ENCODE peak calls at places on chromosomes 4 and X, in six cellular contexts. R, L, S, W, A and G are unnamed samples. For H3K4me1, the result is how much of the 10 kb centered on the place peaks cover.

GRCh38 chrX:53287493-53288138 is 6.2 kb upstream of the IQSEC2 start:
- DNase-seq in R (no peak), L (peak), S (peak), W (peak), A (peak), G (peak)

GRCh38 chr4:168942985-168943384 is 67.1 kb downstream of the CBR4 start:
- DNase-seq in R (no peak), L (no peak), S (no peak), W (no peak), A (no peak), G (no peak)

GRCh38 chr4:146132445-146132844 is 43.1 kb upstream of the LSM6 start:
- DNase-seq in R (no peak), L (no peak), S (no peak), W (no peak), A (no peak), G (no peak)

GRCh38 chr4:1055721-1056590 is 44.5 kb downstream of the FGFRL1 start:
- DNase-seq in R (no peak), L (peak), S (no peak), W (peak), A (no peak), G (no peak)

GRCh38 chr4:40254961-40255721 is 58.3 kb downstream of the RHOH start:
- DNase-seq in R (no peak), L (peak), S (no peak), W (no peak), A (peak), G (peak)

GRCh38 chr4:74098628-74098995 is 383 bp downstream of the CXCL2 start:
- DNase-seq in R (no peak), L (no peak), S (no peak), W (peak), A (no peak), G (peak)

GRCh38 chrX:33211356-33212254 is at the start of gene DMD:
- DNase-seq in R (peak), L (peak), S (peak), W (peak), A (peak), G (peak)

GRCh38 chr4:87427518-87427868 is 5.1 kb downstream of the NUDT9 start:
- DNase-seq in R (no peak), L (no peak), S (no peak), W (no peak), A (no peak), G (no peak)

DNA sequence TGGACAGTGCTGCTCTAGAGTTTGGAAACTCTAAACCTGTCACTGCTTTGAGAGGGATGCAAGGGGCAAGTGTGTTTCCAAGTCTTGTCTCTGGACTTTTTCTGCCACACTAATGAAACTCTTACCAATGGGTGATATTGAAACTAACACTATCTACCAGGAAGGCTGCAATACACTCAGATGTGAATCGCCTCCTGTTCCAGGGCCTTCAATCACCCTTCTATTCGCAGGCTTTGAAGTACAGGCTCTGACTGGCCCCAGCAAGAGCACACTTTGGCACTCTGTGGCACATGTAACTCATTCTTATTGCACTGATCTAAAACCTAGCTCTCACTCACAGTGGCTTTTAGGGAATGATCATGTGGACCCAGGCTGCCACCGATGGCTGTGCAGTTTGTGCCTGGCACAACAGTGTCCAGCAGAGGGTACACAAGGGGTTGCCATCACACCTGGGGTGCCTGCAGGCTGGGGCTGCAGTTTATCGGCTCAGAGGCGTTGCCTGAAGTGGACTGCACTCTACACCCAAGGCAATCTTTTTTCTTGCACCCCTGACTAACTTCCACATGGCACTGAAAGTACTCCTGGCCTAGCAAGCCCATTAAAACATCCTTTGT is 210.8 kb downstream of the MGST2 start:
- DNase-seq in R (no peak), L (no peak), S (no peak), W (no peak), A (no peak), G (no peak)
- TF ChIP-seq CTCF in R (no peak), L (no peak), S (no peak), W (no peak), A (no peak), G (no peak)

GRCh38 chr4:38785041-38785790 is 2.4 kb upstream of the TLR10 start:
- DNase-seq in R (no peak), L (no peak), S (no peak), W (no peak), A (no peak), G (no peak)

GRCh38 chr4:38785901-38786402 is 3.2 kb upstream of the TLR10 start:
- DNase-seq in R (no peak), L (no peak), S (no peak), W (no peak), A (no peak), G (no peak)

GRCh38 chr4:38782452-38783108 is at the start of gene TLR10:
- DNase-seq in R (no peak), L (peak), S (peak), W (no peak), A (peak), G (peak)

GRCh38 chr4:38783109-38783460 is 295 bp upstream of the TLR10 start:
- DNase-seq in R (no peak), L (no peak), S (no peak), W (no peak), A (no peak), G (no peak)

GRCh38 chr4:38784141-38784540 is 1.4 kb upstream of the TLR10 start:
- DNase-seq in R (no peak), L (no peak), S (no peak), W (no peak), A (no peak), G (no peak)
- H3K4me1 ChIP-seq in R (under half), L (under half), S (under half), W (under half), A (under half), G (under half)

DNA sequence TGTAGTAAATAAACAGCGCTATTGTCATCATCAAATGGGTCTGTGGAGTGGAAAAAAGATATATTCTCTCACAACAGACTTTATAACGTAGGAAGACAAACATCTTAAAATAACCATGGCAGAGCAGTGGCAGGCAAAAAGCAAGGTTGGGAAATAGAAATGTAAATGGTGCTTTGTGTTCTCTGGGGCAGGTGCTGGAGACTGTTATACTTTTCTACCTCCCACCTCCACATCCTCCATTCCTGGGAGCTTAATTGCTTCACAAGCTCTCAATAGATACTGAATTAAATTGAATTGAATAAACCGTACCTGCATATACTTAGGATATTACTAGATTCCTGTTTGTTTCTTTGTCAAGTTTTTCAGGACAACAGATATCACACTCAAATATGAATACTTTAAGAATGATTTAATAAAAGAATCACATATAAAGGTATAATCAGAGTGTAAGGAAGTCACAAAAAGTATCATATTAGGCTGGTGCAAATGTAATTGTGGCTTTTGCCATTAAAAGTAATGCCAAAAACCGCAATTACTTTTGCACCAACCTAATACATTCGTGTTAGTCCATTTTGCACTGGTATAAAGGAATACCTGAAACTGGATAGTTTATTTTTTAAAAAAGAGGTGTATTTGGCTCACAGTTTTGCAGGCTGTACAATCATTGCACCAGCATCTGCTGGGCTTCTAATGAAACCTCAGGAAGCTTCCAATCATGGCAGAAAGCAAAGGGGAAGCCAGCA is 367.3 kb downstream of the GRIA2 start:
- DNase-seq in R (no peak), L (no peak), S (no peak), W (no peak), A (no peak), G (no peak)
- TF ChIP-seq CTCF in R (no peak), L (no peak), S (no peak), W (no peak), A (no peak), G (no peak)

DNA sequence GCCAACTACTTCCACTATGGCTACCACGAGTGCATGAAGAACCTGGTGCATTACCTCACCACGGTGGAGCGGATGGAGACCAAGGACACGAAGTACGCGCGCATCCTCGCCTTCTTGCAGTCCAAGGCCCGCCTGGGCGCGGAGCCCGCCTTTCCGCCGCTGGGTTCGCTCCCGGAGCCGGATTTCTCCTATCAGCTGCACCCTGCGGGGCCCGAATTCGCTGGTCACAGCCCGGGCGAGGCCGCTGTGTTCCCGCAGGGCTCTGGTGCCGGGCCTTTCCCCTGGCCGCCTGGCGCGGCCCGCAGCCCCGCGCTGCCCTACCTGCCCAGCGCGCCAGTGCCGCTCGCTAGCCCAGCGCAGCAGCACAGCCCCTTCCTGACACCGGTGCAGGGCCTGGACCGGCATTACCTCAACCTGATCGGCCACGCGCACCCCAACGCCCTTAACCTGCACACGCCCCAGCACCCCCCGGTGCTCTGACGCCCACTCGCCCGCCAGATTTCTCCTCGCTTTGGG is 2.1 kb downstream of the HELT start:
- DNase-seq in R (peak), L (no peak), S (no peak), W (no peak), A (peak), G (no peak)
- H3K4me1 ChIP-seq in R (under half), L (under half), S (half or more), W (under half), A (under half), G (under half)

GRCh38 chr4:113762851-113763172 is 1.3 kb upstream of the CAMK2D start:
- DNase-seq in R (no peak), L (no peak), S (peak), W (no peak), A (no peak), G (no peak)

GRCh38 chr4:113761682-113762060 is at the start of gene CAMK2D:
- DNase-seq in R (peak), L (peak), S (peak), W (peak), A (peak), G (peak)

GRCh38 chr4:113760852-113761681 is 471 bp downstream of the CAMK2D start:
- DNase-seq in R (peak), L (peak), S (peak), W (peak), A (peak), G (peak)

GRCh38 chr4:113760094-113760851 is 1.3 kb downstream of the CAMK2D start:
- DNase-seq in R (no peak), L (peak), S (peak), W (peak), A (peak), G (peak)

DNA sequence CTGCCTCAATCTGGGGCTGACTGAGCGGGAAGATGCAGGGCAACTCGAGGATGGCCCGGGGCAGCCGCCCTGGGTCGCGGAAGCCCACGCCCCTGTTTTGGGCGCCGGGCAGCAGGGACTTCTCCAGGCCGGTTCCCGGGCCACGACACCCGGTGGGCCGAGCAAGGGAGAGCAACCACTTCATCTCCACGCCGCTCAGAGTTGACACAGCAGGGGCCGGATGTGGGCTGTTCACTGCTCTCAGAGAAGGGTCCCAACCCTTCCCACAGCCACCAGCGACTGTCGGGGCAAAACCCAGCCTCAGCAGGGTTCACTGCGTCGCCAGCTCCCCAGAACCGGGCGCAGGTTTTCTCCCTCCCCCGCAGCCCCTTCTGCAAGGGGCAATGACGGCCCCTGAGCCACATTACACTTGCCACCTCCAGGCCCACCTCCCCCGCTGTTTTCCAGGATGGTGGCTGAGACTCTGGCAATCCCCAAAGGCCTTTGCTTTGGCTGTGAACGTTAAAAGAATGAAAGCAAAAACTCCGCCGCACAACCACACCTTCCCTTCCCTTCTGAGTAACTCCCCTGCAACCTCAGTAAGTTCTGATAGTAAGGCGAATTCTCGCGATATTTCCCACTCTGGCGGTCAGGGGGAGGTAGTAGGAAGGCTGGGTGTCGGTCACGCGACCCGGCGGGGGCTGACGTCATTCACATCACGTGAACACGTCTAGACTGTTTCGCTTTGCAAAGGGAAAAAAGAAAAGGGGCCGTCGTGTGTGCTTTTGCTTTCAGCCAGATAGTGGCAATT is 718 bp upstream of the CAMK2D start:
- DNase-seq in R (peak), L (peak), S (peak), W (peak), A (peak), G (peak)
- TF ChIP-seq CTCF in R (no peak), L (no peak), S (peak), W (no peak), A (no peak), G (no peak)

DNA sequence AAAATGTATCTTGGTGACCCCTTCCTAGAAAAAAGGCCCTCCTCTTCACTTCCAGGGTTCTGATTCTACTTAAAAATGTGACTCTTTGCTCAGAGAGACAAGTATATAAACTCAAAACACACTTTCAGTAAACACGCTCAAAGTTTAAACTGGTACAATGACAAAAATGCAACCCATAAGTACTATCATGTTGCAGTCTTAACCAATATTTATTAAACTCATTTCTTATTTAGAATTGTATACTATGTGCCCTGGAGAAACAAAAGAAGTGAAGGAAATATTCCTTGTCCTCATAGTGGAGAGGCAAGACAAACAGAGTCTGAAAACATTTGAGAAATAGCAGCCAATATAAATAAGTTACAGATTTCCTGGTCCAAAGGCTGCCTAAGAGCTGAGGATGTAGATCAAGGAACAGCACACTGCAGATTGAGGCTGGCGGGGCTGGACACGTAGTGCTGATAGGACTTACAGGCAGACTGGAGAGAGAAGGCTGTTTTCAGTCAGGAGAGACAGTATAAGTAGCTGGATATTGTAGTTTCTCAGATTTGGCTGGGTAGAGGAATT is 39.1 kb upstream of the ANXA3 start:
- DNase-seq in R (no peak), L (no peak), S (no peak), W (no peak), A (no peak), G (peak)
- H3K4me1 ChIP-seq in R (under half), L (under half), S (under half), W (under half), A (under half), G (under half)

GRCh38 chrX:88425739-88426138 is 321.3 kb upstream of the CPXCR1 start:
- DNase-seq in R (no peak), L (no peak), S (no peak), W (no peak), A (no peak), G (no peak)
- TF ChIP-seq CTCF in R (peak), L (no peak), S (no peak), W (no peak), A (no peak), G (no peak)

GRCh38 chr4:76702440-76703122 is 195.4 kb downstream of the SOWAHB start:
- DNase-seq in R (no peak), L (no peak), S (no peak), W (no peak), A (no peak), G (no peak)
- H3K4me1 ChIP-seq in R (half or more), L (under half), S (under half), W (under half), A (under half), G (under half)

GRCh38 chr4:57091657-57092162 is 18.5 kb downstream of the IGFBP7 start:
- DNase-seq in R (no peak), L (no peak), S (no peak), W (no peak), A (no peak), G (peak)

GRCh38 chr4:57093816-57094481 is 16.2 kb downstream of the IGFBP7 start:
- DNase-seq in R (no peak), L (no peak), S (no peak), W (peak), A (no peak), G (no peak)

GRCh38 chr4:57095956-57096355 is 14.2 kb downstream of the IGFBP7 start:
- DNase-seq in R (no peak), L (peak), S (no peak), W (no peak), A (peak), G (peak)

GRCh38 chr4:57095245-57095644 is 14.9 kb downstream of the IGFBP7 start:
- DNase-seq in R (no peak), L (no peak), S (no peak), W (no peak), A (no peak), G (no peak)

GRCh38 chr4:57094482-57095223 is 15.5 kb downstream of the IGFBP7 start:
- DNase-seq in R (no peak), L (peak), S (no peak), W (no peak), A (peak), G (no peak)
- TF ChIP-seq CTCF in R (no peak), L (no peak), S (no peak), W (no peak), A (peak), G (no peak)